ENCODE peak calls at places on chromosomes 13 and 19, in nine cellular contexts. V is stimulated activated CD8-positive, alpha-beta memory T cell treated with anti-CD3 and anti-CD28 coated beads, Interleukin-2, amount 100 ng/mL, for 1 hour; J is ascending aorta; X is HT1080; A is BE2C; I is activated naive CD8-positive, alpha-beta T cell treated with anti-CD3 and anti-CD28 coated beads, Interleukin-2, amount 50 U/mL, for 24 hours; W is T-helper 2 cell; S is thyroid gland; C is AG08395. K is an unnamed sample.
A peak's percentile ranks its signal among the peaks of the same experiment; 100 is the strongest.

GRCh38 chr19:16386619-16387240 is 62.1 kb downstream of the KLF2 start:
- DNase-seq in V (no peak), J (no peak), X (peak; percentile 62), A (peak; percentile 62), I (peak; percentile 44), W (peak; percentile 79), S (peak; percentile 51), C (peak; percentile 77), K (peak; percentile 29)

GRCh38 chr13:21986602-21987001 is 315.7 kb downstream of the FGF9 start:
- DNase-seq in V (no peak), J (no peak), X (no peak), A (no peak), I (no peak), W (no peak), S (no peak), C (no peak), K (no peak)

GRCh38 chr13:33519561-33520479 is 234.3 kb upstream of the STARD13 start:
- DNase-seq in V (no peak), J (no peak), X (peak; percentile 15), A (no peak), I (no peak), W (no peak), S (no peak), C (peak; percentile 91), K (no peak)

GRCh38 chr19:18051887-18052286 is 34.8 kb downstream of the IL12RB1 start:
- DNase-seq in V (no peak), J (peak; percentile 72), X (no peak), A (no peak), I (no peak), W (no peak), S (peak; percentile 60), C (peak; percentile 37), K (no peak)

GRCh38 chr19:41872775-41873647 is 4.1 kb upstream of the CD79A start:
- DNase-seq in V (peak; percentile 55), J (no peak), X (peak; percentile 82), A (peak; percentile 81), I (peak; percentile 79), W (peak; percentile 68), S (peak; percentile 75), C (peak; percentile 48), K (peak; percentile 64)

GRCh38 chr13:106373989-106374572 is 161.4 kb downstream of the EFNB2 start:
- DNase-seq in V (no peak), J (no peak), X (peak; percentile 76), A (no peak), I (peak; percentile 12), W (no peak), S (no peak), C (no peak), K (no peak)

GRCh38 chr13:100545684-100546061 is 42.9 kb downstream of the GGACT start:
- DNase-seq in V (no peak), J (no peak), X (no peak), A (no peak), I (no peak), W (no peak), S (no peak), C (no peak), K (no peak)

GRCh38 chr13:96671073-96671472 is 323.2 kb downstream of the OXGR1 start:
- DNase-seq in V (no peak), J (no peak), X (peak; percentile 66), A (no peak), I (no peak), W (no peak), S (no peak), C (no peak), K (peak; percentile 24)

GRCh38 chr19:49468746-49469447 is 5.1 kb upstream of the FLT3LG start:
- DNase-seq in V (peak; percentile 73), J (peak; percentile 90), X (no peak), A (no peak), I (peak; percentile 72), W (peak; percentile 98), S (peak; percentile 18), C (peak; percentile 72), K (no peak)

GRCh38 chr19:30217461-30217860 is 154.7 kb upstream of the ZNF536 start:
- DNase-seq in V (no peak), J (no peak), X (no peak), A (no peak), I (no peak), W (no peak), S (no peak), C (no peak), K (no peak)

GRCh38 chr13:107650081-107650701 is 565.1 kb downstream of the LIG4 start:
- DNase-seq in V (no peak), J (no peak), X (peak; percentile 59), A (peak; percentile 79), I (peak; percentile 38), W (peak; percentile 26), S (peak; percentile 48), C (peak; percentile 7), K (peak; percentile 7)

GRCh38 chr19:13102666-13103584 is at the start of gene LYL1:
- DNase-seq in V (no peak), J (peak; percentile 88), X (no peak), A (peak; percentile 89), I (peak; percentile 63), W (peak; percentile 34), S (peak; percentile 37), C (peak; percentile 58), K (no peak)

GRCh38 chr19:53809518-53810186 is 14.5 kb downstream of the NLRP12 start:
- DNase-seq in V (no peak), J (no peak), X (no peak), A (peak; percentile 32), I (no peak), W (no peak), S (no peak), C (no peak), K (no peak)

GRCh38 chr13:73618275-73618865 is 515.8 kb downstream of the KLF12 start:
- DNase-seq in V (no peak), J (no peak), X (no peak), A (no peak), I (no peak), W (no peak), S (no peak), C (no peak), K (no peak)

GRCh38 chr19:1646931-1647663 is 5.3 kb downstream of the TCF3 start:
- DNase-seq in V (no peak), J (no peak), X (no peak), A (peak; percentile 8), I (no peak), W (no peak), S (no peak), C (no peak), K (no peak)

GRCh38 chr13:27481766-27482165 is 31.4 kb upstream of the MTIF3 start:
- DNase-seq in V (no peak), J (peak; percentile 63), X (peak; percentile 59), A (peak; percentile 74), I (peak; percentile 46), W (peak; percentile 19), S (peak; percentile 51), C (peak; percentile 33), K (no peak)

GRCh38 chr19:44644391-44645016 is 794 bp downstream of the PVR start:
- DNase-seq in V (no peak), J (peak; percentile 71), X (peak; percentile 64), A (peak; percentile 50), I (no peak), W (peak; percentile 25), S (peak; percentile 40), C (no peak), K (peak; percentile 28)

GRCh38 chr13:80704369-80704768 is 363.4 kb upstream of the SPRY2 start:
- DNase-seq in V (no peak), J (no peak), X (no peak), A (no peak), I (no peak), W (no peak), S (no peak), C (no peak), K (no peak)

GRCh38 chr13:80658705-80659104 is 317.8 kb upstream of the SPRY2 start:
- DNase-seq in V (no peak), J (no peak), X (no peak), A (no peak), I (no peak), W (no peak), S (no peak), C (no peak), K (no peak)

GRCh38 chr13:25847145-25847544 is 204.7 kb downstream of the SHISA2 start:
- DNase-seq in V (no peak), J (no peak), X (no peak), A (no peak), I (no peak), W (peak; percentile 85), S (no peak), C (no peak), K (no peak)

GRCh38 chr19:18450934-18451836 is 13.3 kb upstream of the ISYNA1 start:
- DNase-seq in V (peak; percentile 80), J (peak; percentile 93), X (peak; percentile 76), A (peak; percentile 92), I (peak; percentile 93), W (peak; percentile 73), S (peak; percentile 88), C (peak; percentile 78), K (peak; percentile 40)

GRCh38 chr13:110361365-110361911 is 54.4 kb downstream of the COL4A2 start:
- DNase-seq in V (no peak), J (peak; percentile 97), X (no peak), A (no peak), I (no peak), W (no peak), S (peak; percentile 45), C (peak; percentile 86), K (no peak)

GRCh38 chr19:41295506-41295905 is 14.5 kb upstream of the CCDC97 start:
- DNase-seq in V (no peak), J (no peak), X (no peak), A (no peak), I (no peak), W (no peak), S (no peak), C (no peak), K (no peak)

GRCh38 chr19:33407716-33408115 is 34.2 kb downstream of the CEBPG start:
- DNase-seq in V (no peak), J (no peak), X (no peak), A (no peak), I (no peak), W (no peak), S (no peak), C (no peak), K (no peak)

GRCh38 chr13:33017410-33017929 is 1.2 kb downstream of the KL start:
- DNase-seq in V (no peak), J (peak; percentile 75), X (no peak), A (no peak), I (peak; percentile 31), W (peak; percentile 92), S (no peak), C (no peak), K (peak; percentile 14)

GRCh38 chr19:30361721-30362120 is 10.5 kb upstream of the ZNF536 start:
- DNase-seq in V (no peak), J (no peak), X (no peak), A (no peak), I (no peak), W (no peak), S (no peak), C (no peak), K (no peak)

GRCh38 chr19:1163934-1164683 is 10.0 kb downstream of the SBNO2 start:
- DNase-seq in V (no peak), J (no peak), X (no peak), A (no peak), I (no peak), W (no peak), S (no peak), C (no peak), K (no peak)

GRCh38 chr19:8655340-8655709 is 24.9 kb downstream of the NFILZ start:
- DNase-seq in V (peak; percentile 16), J (no peak), X (no peak), A (no peak), I (peak; percentile 41), W (peak; percentile 43), S (no peak), C (no peak), K (no peak)

GRCh38 chr19:39951686-39952085 is 17.3 kb upstream of the FCGBP start:
- DNase-seq in V (no peak), J (peak; percentile 35), X (peak; percentile 70), A (no peak), I (no peak), W (peak; percentile 29), S (no peak), C (peak; percentile 35), K (peak; percentile 16)

GRCh38 chr19:52191951-52192350 is 2.1 kb downstream of the PPP2R1A start:
- DNase-seq in V (no peak), J (no peak), X (no peak), A (no peak), I (no peak), W (no peak), S (no peak), C (no peak), K (no peak)

GRCh38 chr19:33487901-33488817 is 33.4 kb downstream of the PEPD start:
- DNase-seq in V (no peak), J (no peak), X (no peak), A (no peak), I (no peak), W (no peak), S (no peak), C (no peak), K (no peak)

K was measured in RCC 7860.